ENCODE peak calls at places on chromosomes 16 and 17, in five cellular contexts. S, J, W, Z and F are unnamed samples.

GRCh38 chr16:2296662-2297505 is 29.0 kb upstream of the RNPS1 start:
- DNase-seq in S (peak), W (no peak), Z (peak), J (peak), F (peak)

GRCh38 chr16:1184156-1184868 is 31.4 kb downstream of the CACNA1H start:
- DNase-seq in Z (no peak), S (no peak), W (no peak), J (no peak), F (no peak)

GRCh38 chr17:34235389-34236028 is 19.6 kb upstream of the CCL2 start:
- DNase-seq in S (no peak), J (no peak), Z (peak), W (no peak), F (no peak)

GRCh38 chr16:73149329-73149728 is 101.4 kb upstream of the ZFHX3 start:
- DNase-seq in S (no peak), W (no peak), Z (no peak), J (no peak), F (no peak)

GRCh38 chr16:14275934-14276333 is 204.8 kb downstream of the MRTFB start:
- DNase-seq in J (no peak), Z (no peak), W (no peak), S (no peak), F (no peak)

GRCh38 chr16:82694239-82694874 is 67.6 kb downstream of the CDH13 start:
- DNase-seq in S (no peak), W (no peak), Z (no peak), J (no peak), F (peak)

GRCh38 chr16:27853651-27854050 is 209.9 kb downstream of the GSG1L start:
- DNase-seq in S (no peak), J (no peak), Z (no peak), W (no peak), F (no peak)

GRCh38 chr17:82320956-82321927 is 3.8 kb upstream of the CD7 start:
- DNase-seq in S (peak), Z (no peak), W (peak), J (peak), F (no peak)

GRCh38 chr16:81035975-81036750 is 521 bp downstream of the ATMIN start:
- DNase-seq in Z (peak), S (peak), W (peak), J (peak), F (no peak)